ENCODE peak calls at places on chromosomes 1 and 21, in nine cellular contexts. A is iPS-NIHi11; V is small intestine; T is AG04450; O is sciatic nerve; G is T-helper 2 cell; J is effector memory CD8-positive, alpha-beta T cell; Z is immature natural killer cell; Y is amniotic epithelial cell. N is an unnamed sample.

GRCh38 chr21:44955803-44956175 is 16.0 kb downstream of the SLX9 start:
- DNase-seq in Z (no peak), O (no peak), J (no peak), A (no peak), T (no peak), V (no peak), G (no peak), Y (no peak), N (no peak)

GRCh38 chr1:193349046-193349535 is 162.7 kb upstream of the B3GALT2 start:
- DNase-seq in Y (no peak), O (no peak), A (no peak), T (no peak), Z (no peak), G (no peak), V (no peak), J (no peak), N (no peak)

GRCh38 chr1:109279615-109280278 is 3.2 kb downstream of the PSRC1 start:
- DNase-seq in G (no peak), Y (peak; percentile 85), V (no peak), J (no peak), Z (no peak), A (no peak), O (no peak), T (no peak), N (no peak)

GRCh38 chr1:25103180-25103790 is 129.0 kb downstream of the SYF2 start:
- DNase-seq in V (no peak), Z (no peak), A (no peak), Y (peak; percentile 15), T (no peak), O (no peak), J (no peak), G (no peak), N (no peak)

GRCh38 chr1:115182012-115182715 is 92.9 kb upstream of the TSPAN2 start:
- DNase-seq in G (no peak), A (no peak), T (no peak), Z (no peak), O (no peak), J (no peak), Y (peak; percentile 31), V (no peak), N (no peak)

GRCh38 chr1:179175011-179175934 is 54.2 kb downstream of the ABL2 start:
- DNase-seq in O (no peak), V (no peak), A (no peak), J (no peak), T (no peak), Z (no peak), Y (peak; percentile 71), G (no peak), N (no peak)

GRCh38 chr1:45971335-45971734 is 161.1 kb downstream of the PIK3R3 start:
- DNase-seq in J (no peak), Z (no peak), O (no peak), A (no peak), G (no peak), T (no peak), Y (no peak), V (no peak), N (no peak)

GRCh38 chr1:163357378-163357777 is 35.6 kb downstream of the NUF2 start:
- DNase-seq in A (no peak), T (no peak), Z (no peak), J (no peak), V (peak; percentile 6), Y (peak; percentile 62), O (no peak), G (no peak), N (no peak)

GRCh38 chr21:39582749-39583148 is 30.0 kb upstream of the B3GALT5 start:
- DNase-seq in T (no peak), Y (no peak), G (no peak), A (no peak), Z (no peak), V (no peak), O (no peak), J (no peak), N (no peak)

GRCh38 chr1:41098657-41099207 is 77.2 kb upstream of the SLFNL1 start:
- DNase-seq in T (no peak), A (no peak), V (no peak), O (no peak), G (no peak), Z (no peak), Y (no peak), J (no peak), N (no peak)

GRCh38 chr21:42575111-42575510 is 61.5 kb downstream of the SLC37A1 start:
- DNase-seq in A (no peak), V (no peak), Z (no peak), G (no peak), O (no peak), J (no peak), Y (no peak), T (no peak), N (no peak)

GRCh38 chr1:1462318-1462966 is 9.1 kb upstream of the ATAD3B start:
- DNase-seq in Y (peak; percentile 13), T (no peak), O (no peak), A (peak; percentile 61), J (no peak), Z (no peak), V (no peak), G (no peak), N (no peak)

GRCh38 chr1:100034465-100034864 is 64.7 kb downstream of the SLC35A3 start:
- DNase-seq in A (no peak), O (no peak), J (no peak), G (no peak), Z (peak; percentile 40), T (peak; percentile 11), Y (peak; percentile 38), V (no peak), N (peak; percentile 21)

GRCh38 chr1:210328746-210329488 is at the start of gene HHAT:
- DNase-seq in O (peak; percentile 87), Y (peak; percentile 52), Z (peak; percentile 25), A (peak; percentile 92), J (peak; percentile 65), G (peak; percentile 49), T (peak; percentile 24), V (peak; percentile 85), N (peak; percentile 32)

N was measured in naive thymus-derived CD4-positive, alpha-beta T cell.